ENCODE peak calls at places on chromosomes 1 and 21, in six cellular contexts. H, C, I, G, U and K are unnamed samples.

GRCh38 chr1:168945870-168946269 is 160.6 kb upstream of the ATP1B1 start:
- DNase-seq in C (peak; percentile 78), I (no peak), U (peak; percentile 77), G (peak; percentile 71), H (no peak), K (no peak)

GRCh38 chr1:243250102-243250501 is 5.0 kb downstream of the CEP170 start:
- DNase-seq in G (no peak), U (no peak), I (no peak), C (no peak), H (no peak), K (no peak)

GRCh38 chr21:36587388-36587787 is 107.5 kb upstream of the CLDN14 start:
- DNase-seq in H (no peak), U (no peak), I (no peak), G (no peak), C (no peak), K (no peak)

GRCh38 chr1:6157528-6158174 is 22.5 kb downstream of the CHD5 start:
- DNase-seq in G (no peak), C (no peak), I (no peak), U (peak; percentile 19), H (peak; percentile 69), K (no peak)

GRCh38 chr1:183685112-183685713 is 32.1 kb upstream of the APOBEC4 start:
- DNase-seq in U (no peak), H (peak; percentile 65), I (no peak), C (peak; percentile 30), G (peak; percentile 30), K (no peak)

GRCh38 chr1:111604931-111605330 is 14.7 kb upstream of the RAP1A start:
- DNase-seq in G (no peak), I (no peak), C (no peak), U (no peak), H (no peak), K (no peak)

GRCh38 chr1:37868466-37868865 is 9.1 kb upstream of the MTF1 start:
- DNase-seq in H (no peak), G (no peak), C (no peak), I (no peak), U (no peak), K (no peak)

GRCh38 chr21:37227071-37228002 is 39.8 kb downstream of the VPS26C start:
- DNase-seq in G (no peak), I (no peak), U (no peak), H (no peak), C (no peak), K (no peak)

GRCh38 chr1:18547460-18547859 is 66.7 kb downstream of the KLHDC7A start:
- DNase-seq in U (no peak), C (no peak), I (no peak), H (no peak), G (no peak), K (no peak)

GRCh38 chr21:46375560-46376230 is 51.7 kb downstream of the PCNT start:
- DNase-seq in G (no peak), I (no peak), C (no peak), H (no peak), U (no peak), K (no peak)

GRCh38 chr1:67626090-67626489 is 58.9 kb upstream of the GADD45A start:
- DNase-seq in U (no peak), I (no peak), C (no peak), H (no peak), G (no peak), K (no peak)

GRCh38 chr1:172719694-172720138 is 60.8 kb downstream of the FASLG start:
- DNase-seq in H (peak; percentile 61), G (no peak), I (no peak), U (no peak), C (no peak), K (no peak)

GRCh38 chr1:156124557-156125483 is 10.3 kb downstream of the LMNA start:
- DNase-seq in C (no peak), H (peak; percentile 68), U (peak; percentile 81), I (no peak), G (peak; percentile 79), K (no peak)

GRCh38 chr1:172041689-172042088 is 200.4 kb downstream of the DNM3 start:
- DNase-seq in U (no peak), H (no peak), I (no peak), G (no peak), C (no peak), K (no peak)

GRCh38 chr1:154567386-154568164 is at the start of gene CHRNB2:
- DNase-seq in G (peak; percentile 55), H (peak; percentile 72), C (peak; percentile 78), U (peak; percentile 72), I (peak; percentile 90), K (no peak)

GRCh38 chr1:40405812-40406211 is 32.3 kb downstream of the SMAP2 start:
- DNase-seq in G (no peak), I (no peak), H (no peak), U (no peak), C (no peak), K (no peak)

GRCh38 chr1:42433324-42433860 is 22.4 kb downstream of the ZMYND12 start:
- DNase-seq in C (no peak), H (no peak), U (no peak), I (no peak), G (no peak), K (no peak)

GRCh38 chr1:6962956-6963915 is 178.0 kb downstream of the CAMTA1 start:
- DNase-seq in I (no peak), C (peak; percentile 39), H (peak; percentile 82), G (no peak), U (peak; percentile 80), K (no peak)

GRCh38 chr1:182851825-182852224 is 12.7 kb downstream of the DHX9 start:
- DNase-seq in I (no peak), G (no peak), U (no peak), C (no peak), H (no peak), K (no peak)

GRCh38 chr21:44955141-44955802 is 15.4 kb downstream of the SLX9 start:
- DNase-seq in G (no peak), H (no peak), C (no peak), I (peak; percentile 71), U (no peak), K (no peak)

GRCh38 chr1:67749844-67750689 is 65.1 kb downstream of the GADD45A start:
- DNase-seq in U (no peak), H (no peak), G (peak; percentile 43), C (no peak), I (no peak), K (no peak)

GRCh38 chr1:155729031-155729898 is 40.4 kb downstream of the DAP3 start:
- DNase-seq in C (peak; percentile 60), H (peak; percentile 67), I (no peak), U (peak; percentile 46), G (peak; percentile 25), K (no peak)

GRCh38 chr1:196651637-196652215 is at the start of gene CFH:
- DNase-seq in C (no peak), H (peak; percentile 70), U (no peak), G (no peak), I (no peak), K (no peak)

GRCh38 chr1:111142358-111142975 is 2.4 kb downstream of the CEPT1 start:
- DNase-seq in G (no peak), C (no peak), I (no peak), U (no peak), H (peak; percentile 60), K (no peak)

GRCh38 chr21:29821230-29821629 is 118.6 kb downstream of the GRIK1 start:
- DNase-seq in H (no peak), G (no peak), U (no peak), C (no peak), I (no peak), K (no peak)
- TF ChIP-seq POLR2AphosphoS5 in H (no peak), G (no peak), U (no peak), C (no peak), I (no peak), K (no peak)

GRCh38 chr1:216665891-216666290 is 57.3 kb downstream of the ESRRG start:
- DNase-seq in I (no peak), G (no peak), U (no peak), C (no peak), H (no peak), K (no peak)
- TF ChIP-seq POLR2A in I (no peak), G (no peak), U (no peak), C (no peak), H (no peak), K (no peak)

GRCh38 chr1:145993618-145994390 is 2.6 kb downstream of the TXNIP start:
- DNase-seq in G (peak; percentile 19), U (no peak), H (no peak), I (no peak), C (peak; percentile 24), K (no peak)

GRCh38 chr1:145995148-145995851 is 1.1 kb downstream of the TXNIP start:
- DNase-seq in H (no peak), C (peak; percentile 23), G (peak; percentile 16), I (no peak), U (no peak), K (no peak)

GRCh38 chr1:145992958-145993617 is 3.3 kb downstream of the TXNIP start:
- DNase-seq in U (no peak), C (no peak), I (no peak), G (no peak), H (no peak), K (no peak)

GRCh38 chr1:145995964-145996432 is 381 bp downstream of the TXNIP start:
- DNase-seq in C (peak; percentile 37), G (peak; percentile 25), I (no peak), U (no peak), H (peak; percentile 66), K (no peak)

GRCh38 chr1:145994391-145995120 is 1.8 kb downstream of the TXNIP start:
- DNase-seq in I (no peak), C (peak; percentile 43), U (no peak), H (peak; percentile 67), G (no peak), K (no peak)
- TF ChIP-seq POLR2AphosphoS5 in I (peak; percentile 98), C (peak; percentile 81), U (peak; percentile 93), H (peak; percentile 69), G (peak; percentile 71), K (peak; percentile 34)

GRCh38 chr1:162497723-162498441 is at the start of gene UHMK1:
- DNase-seq in C (peak; percentile 91), G (peak; percentile 93), I (peak; percentile 95), H (peak; percentile 98), U (peak; percentile 92), K (no peak)
- TF ChIP-seq POLR2A in C (peak; percentile 4), G (peak; percentile 79), I (peak; percentile 23), H (peak; percentile 94), U (peak; percentile 68), K (no peak)

GRCh38 chr1:29963946-29964345 is 727.6 kb downstream of the PTPRU start:
- DNase-seq in C (peak; percentile 16), H (no peak), G (no peak), U (no peak), I (no peak), K (no peak)
- TF ChIP-seq POLR2AphosphoS5 in C (no peak), H (no peak), G (no peak), U (no peak), I (no peak), K (no peak)

DNA sequence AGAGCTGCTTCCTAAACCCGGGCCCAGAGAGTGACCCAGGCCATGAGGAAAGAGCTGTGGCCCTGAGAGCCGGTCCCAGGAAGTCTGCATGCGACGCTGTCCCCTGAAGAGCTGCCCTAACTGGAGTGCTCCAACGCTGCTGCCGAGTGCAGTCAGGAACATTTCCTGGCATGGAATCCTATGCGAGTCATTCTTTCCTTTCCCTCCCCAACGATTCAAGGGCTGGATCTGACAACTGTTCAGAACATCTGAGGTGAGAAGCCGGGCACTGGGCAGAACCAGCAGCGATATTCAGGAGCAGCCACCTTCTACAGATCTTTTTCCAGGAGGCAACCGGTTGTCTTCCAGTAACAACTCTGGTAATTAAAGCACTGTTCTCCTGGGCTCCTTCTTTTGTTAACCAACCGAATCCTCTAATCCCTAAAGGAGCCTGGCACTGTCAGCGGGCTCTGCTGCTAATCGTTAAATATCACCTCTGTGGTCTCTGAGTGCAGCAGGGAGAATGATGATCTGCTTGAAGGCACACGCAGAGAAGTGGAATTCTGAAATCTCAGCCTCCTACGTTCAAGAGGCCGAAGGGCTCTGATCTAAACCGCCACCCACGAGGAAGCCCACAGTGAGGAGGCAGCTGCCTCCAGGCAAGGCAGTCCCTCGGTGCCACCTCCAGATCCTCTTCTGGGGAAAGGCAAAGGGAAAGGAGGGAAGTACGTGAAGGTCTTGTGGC is 55.8 kb downstream of the SLC45A1 start:
- DNase-seq in C (peak; percentile 71), U (peak; percentile 57), I (no peak), G (peak; percentile 81), H (no peak), K (no peak)
- TF ChIP-seq POLR2A in C (no peak), U (no peak), I (no peak), G (peak; percentile 27), H (no peak), K (no peak)